ENCODE peak calls at places on chromosome 21, in four cellular contexts. One of them, this sample, is unnamed.

GRCh38 chr21:37339527-37339889 is 27.1 kb upstream of the DYRK1A start:
- DNase-seq in amniotic stem cell: no peak
- DNase-seq in CD8-positive, alpha-beta memory T cell: no peak
- DNase-seq in stimulated activated CD4-positive, alpha-beta T cell treated with anti-CD3 and anti-CD28 coated beads, Interleukin-2, amount 100 ng/mL, for 24 hours: no peak
- DNase-seq in this sample: no peak

GRCh38 chr21:38930838-38931237 is 125.1 kb downstream of the ETS2 start:
- DNase-seq in stimulated activated CD4-positive, alpha-beta T cell treated with anti-CD3 and anti-CD28 coated beads, Interleukin-2, amount 100 ng/mL, for 24 hours: no peak
- DNase-seq in CD8-positive, alpha-beta memory T cell: no peak
- DNase-seq in amniotic stem cell: no peak
- DNase-seq in this sample: no peak

GRCh38 chr21:41673596-41674335 is 93.1 kb downstream of the RIPK4 start:
- DNase-seq in stimulated activated CD4-positive, alpha-beta T cell treated with anti-CD3 and anti-CD28 coated beads, Interleukin-2, amount 100 ng/mL, for 24 hours: no peak
- DNase-seq in amniotic stem cell: no peak
- DNase-seq in CD8-positive, alpha-beta memory T cell: no peak
- DNase-seq in this sample: no peak

GRCh38 chr21:45539796-45540600 is 2.2 kb downstream of the SLC19A1 start:
- DNase-seq in CD8-positive, alpha-beta memory T cell: no peak
- DNase-seq in amniotic stem cell: no peak
- DNase-seq in stimulated activated CD4-positive, alpha-beta T cell treated with anti-CD3 and anti-CD28 coated beads, Interleukin-2, amount 100 ng/mL, for 24 hours: no peak
- DNase-seq in this sample: no peak

GRCh38 chr21:38984982-38985422 is 179.3 kb downstream of the ETS2 start:
- DNase-seq in amniotic stem cell: no peak
- DNase-seq in CD8-positive, alpha-beta memory T cell: no peak
- DNase-seq in stimulated activated CD4-positive, alpha-beta T cell treated with anti-CD3 and anti-CD28 coated beads, Interleukin-2, amount 100 ng/mL, for 24 hours: no peak
- DNase-seq in this sample: no peak

GRCh38 chr21:36946949-36947371 is 19.5 kb downstream of the HLCS start:
- DNase-seq in CD8-positive, alpha-beta memory T cell: no peak
- DNase-seq in amniotic stem cell: no peak
- DNase-seq in stimulated activated CD4-positive, alpha-beta T cell treated with anti-CD3 and anti-CD28 coated beads, Interleukin-2, amount 100 ng/mL, for 24 hours: no peak
- DNase-seq in this sample: no peak

GRCh38 chr21:38349111-38349746 is 92.4 kb downstream of the KCNJ15 start:
- DNase-seq in amniotic stem cell: peak
- DNase-seq in stimulated activated CD4-positive, alpha-beta T cell treated with anti-CD3 and anti-CD28 coated beads, Interleukin-2, amount 100 ng/mL, for 24 hours: peak
- DNase-seq in CD8-positive, alpha-beta memory T cell: no peak
- DNase-seq in this sample: no peak

GRCh38 chr21:45363921-45364463 is 41.0 kb upstream of the COL18A1 start:
- DNase-seq in amniotic stem cell: peak
- DNase-seq in stimulated activated CD4-positive, alpha-beta T cell treated with anti-CD3 and anti-CD28 coated beads, Interleukin-2, amount 100 ng/mL, for 24 hours: peak
- DNase-seq in CD8-positive, alpha-beta memory T cell: no peak
- DNase-seq in this sample: no peak

GRCh38 chr21:34885636-34886553 is 163.2 kb downstream of the RUNX1 start:
- DNase-seq in amniotic stem cell: no peak
- DNase-seq in CD8-positive, alpha-beta memory T cell: no peak
- DNase-seq in stimulated activated CD4-positive, alpha-beta T cell treated with anti-CD3 and anti-CD28 coated beads, Interleukin-2, amount 100 ng/mL, for 24 hours: peak
- DNase-seq in this sample: no peak

GRCh38 chr21:39082656-39083376 is 100.4 kb downstream of the PSMG1 start:
- DNase-seq in stimulated activated CD4-positive, alpha-beta T cell treated with anti-CD3 and anti-CD28 coated beads, Interleukin-2, amount 100 ng/mL, for 24 hours: no peak
- DNase-seq in amniotic stem cell: no peak
- DNase-seq in CD8-positive, alpha-beta memory T cell: no peak
- DNase-seq in this sample: no peak

GRCh38 chr21:28636988-28637691 is 355.5 kb downstream of the LTN1 start:
- DNase-seq in amniotic stem cell: peak
- DNase-seq in stimulated activated CD4-positive, alpha-beta T cell treated with anti-CD3 and anti-CD28 coated beads, Interleukin-2, amount 100 ng/mL, for 24 hours: no peak
- DNase-seq in CD8-positive, alpha-beta memory T cell: no peak
- DNase-seq in this sample: no peak

GRCh38 chr21:34670220-34670961 is 1.6 kb downstream of the CLIC6 start:
- DNase-seq in stimulated activated CD4-positive, alpha-beta T cell treated with anti-CD3 and anti-CD28 coated beads, Interleukin-2, amount 100 ng/mL, for 24 hours: peak
- DNase-seq in CD8-positive, alpha-beta memory T cell: no peak
- DNase-seq in amniotic stem cell: no peak
- DNase-seq in this sample: no peak

GRCh38 chr21:38460171-38460742 is 38.0 kb downstream of the ERG start:
- DNase-seq in amniotic stem cell: peak
- DNase-seq in CD8-positive, alpha-beta memory T cell: no peak
- DNase-seq in stimulated activated CD4-positive, alpha-beta T cell treated with anti-CD3 and anti-CD28 coated beads, Interleukin-2, amount 100 ng/mL, for 24 hours: no peak
- DNase-seq in this sample: no peak

GRCh38 chr21:38244885-38245869 is 11.6 kb upstream of the KCNJ15 start:
- DNase-seq in stimulated activated CD4-positive, alpha-beta T cell treated with anti-CD3 and anti-CD28 coated beads, Interleukin-2, amount 100 ng/mL, for 24 hours: peak
- DNase-seq in amniotic stem cell: peak
- DNase-seq in CD8-positive, alpha-beta memory T cell: no peak
- DNase-seq in this sample: no peak

GRCh38 chr21:17370263-17370662 is 142.6 kb upstream of the CXADR start:
- DNase-seq in CD8-positive, alpha-beta memory T cell: no peak
- DNase-seq in stimulated activated CD4-positive, alpha-beta T cell treated with anti-CD3 and anti-CD28 coated beads, Interleukin-2, amount 100 ng/mL, for 24 hours: no peak
- DNase-seq in amniotic stem cell: no peak
- DNase-seq in this sample: no peak

GRCh38 chr21:45326169-45326833 is 38.6 kb upstream of the POFUT2 start:
- DNase-seq in amniotic stem cell: no peak
- DNase-seq in CD8-positive, alpha-beta memory T cell: no peak
- DNase-seq in stimulated activated CD4-positive, alpha-beta T cell treated with anti-CD3 and anti-CD28 coated beads, Interleukin-2, amount 100 ng/mL, for 24 hours: no peak
- DNase-seq in this sample: peak

GRCh38 chr21:35168702-35169101 is 119.6 kb upstream of the RUNX1 start:
- DNase-seq in CD8-positive, alpha-beta memory T cell: no peak
- DNase-seq in amniotic stem cell: no peak
- DNase-seq in stimulated activated CD4-positive, alpha-beta T cell treated with anti-CD3 and anti-CD28 coated beads, Interleukin-2, amount 100 ng/mL, for 24 hours: no peak
- DNase-seq in this sample: no peak